ENCODE peak calls at places on chromosome X, in five cellular contexts. H is AG10803; K is lower leg skin; R is ELR; I is stimulated activated CD4-positive, alpha-beta T cell treated with anti-CD3 and anti-CD28 coated beads, TNF-alpha, amount 100 ng/mL, for 1 hour. Y is an unnamed sample.

GRCh38 chrX:56728752-56729151 is 291 bp upstream of the NBDY start:
- DNase-seq in R (peak), I (no peak), K (no peak), H (no peak), Y (no peak)

GRCh38 chrX:1355800-1356148 is 19.2 kb downstream of the IL3RA start:
- DNase-seq in K (no peak), H (no peak), I (no peak), R (no peak), Y (no peak)

GRCh38 chrX:153063315-153063714 is 7.0 kb downstream of the PNMA3 start:
- DNase-seq in K (no peak), I (no peak), R (no peak), H (peak), Y (no peak)

GRCh38 chrX:29555465-29556091 is 659.8 kb upstream of the MAGEB2 start:
- DNase-seq in I (no peak), R (no peak), K (no peak), H (no peak), Y (no peak)

GRCh38 chrX:18899796-18900380 is 84.0 kb downstream of the PHKA2 start:
- DNase-seq in H (no peak), I (no peak), R (no peak), K (no peak), Y (no peak)

GRCh38 chrX:42797646-42798045 is 19.7 kb upstream of the PPP1R2C start:
- DNase-seq in I (no peak), K (no peak), H (peak), R (no peak), Y (no peak)

GRCh38 chrX:130228871-130229270 is 39.8 kb downstream of the ZNF280C start:
- DNase-seq in H (no peak), K (no peak), I (no peak), R (no peak), Y (no peak)

GRCh38 chrX:107014927-107015326 is 14.9 kb upstream of the MORC4 start:
- DNase-seq in H (peak), K (no peak), R (no peak), I (no peak), Y (no peak)

GRCh38 chrX:146278381-146278780 is 460.8 kb downstream of the SLITRK2 start:
- DNase-seq in K (no peak), I (no peak), R (no peak), H (no peak), Y (no peak)

GRCh38 chrX:103734125-103734760 is 23.5 kb downstream of the TMEM31 start:
- DNase-seq in K (no peak), H (peak), R (no peak), I (no peak), Y (no peak)

GRCh38 chrX:63506320-63506719 is 155.2 kb upstream of the SPIN4 start:
- DNase-seq in R (peak), I (no peak), H (peak), K (no peak), Y (no peak)

GRCh38 chrX:78643874-78644273 is 15.3 kb downstream of the RTL3 start:
- DNase-seq in I (no peak), K (no peak), R (no peak), H (no peak), Y (no peak)

GRCh38 chrX:139058831-139059495 is 347.4 kb upstream of the FGF13 start:
- DNase-seq in I (no peak), K (no peak), H (no peak), R (peak), Y (no peak)

GRCh38 chrX:85037114-85037513 is 33.4 kb downstream of the APOOL start:
- DNase-seq in R (no peak), K (no peak), H (no peak), I (no peak), Y (no peak)

GRCh38 chrX:4043951-4044350 is 330.5 kb upstream of the PRKX start:
- DNase-seq in I (no peak), K (no peak), H (no peak), R (no peak), Y (no peak)

GRCh38 chrX:150455220-150455618 is 92.1 kb downstream of the MAMLD1 start:
- DNase-seq in K (no peak), H (no peak), I (no peak), R (no peak), Y (no peak)

GRCh38 chrX:38929966-38930421 is 128.7 kb downstream of the MID1IP1 start:
- DNase-seq in R (peak), K (no peak), I (no peak), H (peak), Y (no peak)

GRCh38 chrX:130728208-130728607 is 174.8 kb downstream of the ENOX2 start:
- DNase-seq in K (no peak), H (peak), I (no peak), R (peak), Y (no peak)

Y was measured in activated T-helper 1 cell treated with anti-CD3 and anti-CD28 coated beads, Interleukin-2, amount 50 U/mL, for 16 hours.